ENCODE peak calls at places on chromosomes 4 and X, in seven cellular contexts. T is heart right ventricle, E is tibial nerve, B is neural progenitor cell, K is fibroblast of lung, V is HepG2, N is ascending aorta. G is an unnamed sample. For H3K36me3, the result is how much of the 10 kb centered on the place peaks cover.

GRCh38 chr4:87046111-87046510 is 111.3 kb downstream of the AFF1 start:
- DNase-seq in T (no peak), N (no peak), B (no peak), V (no peak), E (no peak), K (peak), G (no peak)

GRCh38 chr4:107991945-107992625 is 2.4 kb downstream of the HADH start:
- DNase-seq in V (no peak), N (no peak), K (peak), T (no peak), E (no peak), B (no peak), G (no peak)

GRCh38 chrX:23493941-23494374 is 159.3 kb downstream of the PTCHD1 start:
- DNase-seq in E (no peak), N (no peak), T (no peak), K (peak), V (no peak), B (no peak), G (no peak)

GRCh38 chr4:179307297-179308136 is 1865.3 kb upstream of the AGA start:
- DNase-seq in K (peak), B (peak), T (no peak), E (peak), V (peak), N (no peak), G (no peak)

GRCh38 chrX:150352114-150352513 is 11.0 kb upstream of the MAMLD1 start:
- DNase-seq in T (no peak), B (no peak), E (no peak), K (peak), N (no peak), V (no peak), G (no peak)

GRCh38 chr4:139902328-139903217 is 237.0 kb downstream of the MGST2 start:
- DNase-seq in B (no peak), N (no peak), E (no peak), K (no peak), V (no peak), T (no peak), G (no peak)

GRCh38 chr4:173752610-173753009 is 222.6 kb upstream of the HAND2 start:
- DNase-seq in K (no peak), E (no peak), B (peak), V (peak), N (no peak), T (no peak), G (no peak)

GRCh38 chrX:72105436-72105835 is 26.3 kb downstream of the RTL5 start:
- DNase-seq in E (no peak), N (no peak), V (no peak), T (no peak), B (no peak), K (no peak), G (no peak)

GRCh38 chr4:93791570-93792195 is 36.9 kb upstream of the ATOH1 start:
- DNase-seq in K (peak), V (peak), E (peak), T (no peak), B (peak), N (no peak), G (no peak)

GRCh38 chr4:113293043-113293560 is 243.6 kb downstream of the ANK2 start:
- DNase-seq in E (no peak), V (no peak), N (no peak), T (no peak), K (peak), B (peak), G (peak)

GRCh38 chrX:27600686-27601085 is 10.5 kb downstream of the DCAF8L2 start:
- DNase-seq in E (no peak), N (no peak), V (no peak), T (no peak), B (no peak), K (peak), G (no peak)

GRCh38 chr4:102036619-102037376 is 246.3 kb downstream of the BANK1 start:
- DNase-seq in T (no peak), B (no peak), N (no peak), V (no peak), K (peak), E (no peak), G (no peak)

GRCh38 chrX:47169273-47169672 is 24.3 kb downstream of the RBM10 start:
- DNase-seq in T (no peak), N (no peak), V (no peak), E (no peak), B (no peak), K (no peak), G (no peak)
- H3K36me3 ChIP-seq in T (under half), N (under half), V (under half), E (half or more), B (under half), K (under half), G (under half)

GRCh38 chrX:153473126-153473525 is 2.8 kb upstream of the HAUS7 start:
- DNase-seq in T (no peak), N (no peak), B (no peak), E (no peak), K (no peak), V (no peak), G (no peak)

GRCh38 chrX:153476628-153477027 is 6.3 kb upstream of the HAUS7 start:
- DNase-seq in N (no peak), B (no peak), V (no peak), K (peak), T (peak), E (no peak), G (no peak)

GRCh38 chrX:153474718-153475117 is 4.3 kb upstream of the HAUS7 start:
- DNase-seq in T (peak), K (peak), E (peak), V (no peak), B (peak), N (peak), G (peak)

GRCh38 chrX:153475751-153476281 is 5.4 kb upstream of the HAUS7 start:
- DNase-seq in T (no peak), V (no peak), N (no peak), E (no peak), B (no peak), K (no peak), G (no peak)

GRCh38 chrX:153474266-153474665 is 3.9 kb upstream of the HAUS7 start:
- DNase-seq in N (no peak), K (no peak), T (no peak), E (no peak), B (no peak), V (no peak), G (no peak)
- H3K27ac ChIP-seq in N (peak), K (no peak), T (no peak), E (no peak), B (no peak), V (no peak), G (no peak)

GRCh38 chr4:184117662-184118199 is 99.9 kb downstream of the ENPP6 start:
- DNase-seq in V (no peak), E (no peak), K (no peak), B (no peak), T (no peak), N (peak), G (no peak)
- H3K4me3 ChIP-seq in V (no peak), E (no peak), K (no peak), B (no peak), T (no peak), N (no peak), G (no peak)

DNA sequence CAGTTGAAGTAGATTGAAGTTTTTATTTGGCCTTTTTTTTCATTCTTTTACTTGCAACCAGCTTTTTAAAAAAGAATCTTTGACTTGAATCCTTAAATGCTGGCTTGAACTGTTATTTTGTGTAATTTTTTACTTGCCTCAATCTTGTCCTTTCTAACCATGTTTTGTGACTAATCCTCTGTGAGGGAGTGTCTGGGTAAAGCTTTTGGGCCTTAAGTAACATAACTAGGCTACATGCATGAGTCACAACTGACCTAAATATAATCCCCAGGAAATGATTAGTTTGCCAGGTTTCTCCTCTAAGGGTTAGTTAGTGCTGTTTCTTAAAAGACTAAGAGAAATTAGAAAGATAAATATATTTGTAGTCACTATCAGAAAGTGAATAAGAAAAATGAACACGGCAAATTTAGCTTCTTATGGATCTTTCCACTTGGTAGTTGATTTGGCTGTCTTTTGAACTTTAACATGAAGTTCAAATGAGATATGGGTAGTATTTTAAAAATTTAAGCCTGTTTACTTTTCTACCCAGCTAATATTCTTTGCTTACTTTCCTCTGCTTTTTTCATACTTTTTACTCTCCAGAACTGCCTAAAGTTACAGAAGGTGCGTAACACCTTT is 13.0 kb downstream of the EXOC1 start:
- DNase-seq in T (no peak), B (no peak), N (no peak), E (no peak), V (no peak), K (peak), G (no peak)
- H3K36me3 ChIP-seq in T (under half), B (under half), N (under half), E (half or more), V (under half), K (under half), G (under half)

DNA sequence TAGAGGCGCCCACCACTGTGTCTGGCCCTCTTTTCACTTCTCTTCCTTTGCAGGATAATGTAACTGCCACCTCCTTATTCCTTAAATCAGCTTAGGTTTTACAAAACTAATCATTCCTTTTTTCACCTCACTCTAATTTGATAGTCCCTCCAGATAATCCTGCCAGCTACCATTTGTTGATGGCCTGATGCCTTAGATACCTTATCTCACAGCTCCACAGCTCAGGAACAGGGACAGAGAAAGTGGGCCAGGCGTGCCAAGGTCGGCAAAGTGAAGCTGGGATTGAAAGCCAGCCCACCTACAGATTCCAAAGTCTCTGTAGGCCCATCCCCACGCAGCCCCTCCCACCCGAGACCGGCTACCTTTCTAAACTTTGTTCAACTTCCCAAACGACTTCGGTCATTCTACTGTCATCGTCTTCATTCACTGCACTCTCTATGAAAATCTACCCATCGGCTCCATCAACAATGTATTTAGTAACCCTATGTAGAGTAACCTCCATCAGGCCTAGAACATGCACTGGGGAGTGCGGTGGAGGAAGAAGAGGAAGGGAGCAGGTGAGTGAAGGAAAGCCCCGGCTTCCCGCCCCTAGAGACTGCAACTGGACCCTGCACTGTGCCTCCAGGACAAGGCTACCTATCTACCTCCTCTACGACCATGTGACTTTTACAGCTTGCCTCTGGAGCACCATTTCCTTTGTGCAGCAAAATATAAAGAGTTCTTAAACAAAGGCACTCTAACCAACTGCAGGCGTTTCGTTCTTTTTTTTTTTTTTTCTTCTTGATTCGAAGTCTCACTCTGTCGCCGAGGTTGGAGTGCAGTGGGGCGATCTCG is 1.5 kb downstream of the CASP6 start:
- DNase-seq in E (no peak), T (no peak), N (no peak), V (peak), K (no peak), B (peak), G (no peak)
- H3K27ac ChIP-seq in E (no peak), T (peak), N (peak), V (peak), K (peak), B (peak), G (peak)

DNA sequence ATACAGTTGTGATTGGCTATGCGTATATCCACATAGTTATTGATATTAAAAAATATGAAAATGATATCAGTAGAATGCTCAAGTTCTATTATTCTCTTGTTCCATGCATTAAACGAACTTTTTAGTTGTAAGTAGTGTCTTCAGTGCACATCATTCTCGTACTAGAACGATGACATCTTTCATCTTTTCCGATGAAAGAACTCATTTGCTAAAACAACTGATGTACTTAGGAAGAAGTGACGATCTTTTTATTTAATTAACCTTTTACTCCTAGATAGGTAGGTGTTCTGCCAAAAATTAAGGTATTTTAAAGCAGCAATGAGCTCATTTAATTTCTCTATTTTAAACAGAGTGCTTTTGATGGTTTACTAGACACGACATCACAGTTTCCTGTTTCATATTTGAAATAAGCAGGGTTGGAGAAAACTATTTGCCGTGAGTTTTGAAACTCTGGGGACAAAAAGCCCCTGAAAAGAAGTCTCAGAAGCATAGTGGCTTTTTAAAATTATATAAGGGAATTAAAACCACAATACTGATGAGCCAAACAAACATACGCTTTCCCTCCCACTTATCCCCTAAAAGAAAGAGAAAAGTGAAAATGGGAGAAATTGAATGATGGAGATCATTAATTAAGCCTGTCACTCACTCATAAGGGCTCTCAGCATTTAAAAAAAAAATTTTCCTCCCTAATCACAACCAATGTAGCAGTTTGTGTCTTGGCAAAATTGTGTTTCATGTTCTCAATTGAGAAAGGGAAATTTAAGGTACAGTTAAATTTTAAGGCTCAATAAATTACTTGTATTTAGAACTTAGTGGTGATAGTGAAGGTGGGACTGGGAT is 25.6 kb downstream of the SPRY1 start:
- DNase-seq in N (no peak), B (no peak), E (no peak), T (no peak), K (no peak), V (no peak), G (no peak)
- H3K4me3 ChIP-seq in N (no peak), B (no peak), E (no peak), T (peak), K (peak), V (no peak), G (no peak)